ENCODE peak calls at places on chromosomes 1 and 21, in six cellular contexts. One of them, this sample, is unnamed.
A peak's percentile ranks its signal among the peaks of the same experiment; 100 is the strongest.

GRCh38 chr1:172394167-172394751 is 26.2 kb upstream of the C1orf105 start:
- DNase-seq in foreskin fibroblast: no peak
- DNase-seq in CD4-positive, alpha-beta T cell: peak; percentile 62
- DNase-seq in HFF-Myc: no peak
- DNase-seq in type B pancreatic cell: no peak
- DNase-seq in progenitor cell of endocrine pancreas: no peak
- DNase-seq in this sample: no peak

GRCh38 chr1:111789077-111789476 is 33.4 kb downstream of the DDX20 start:
- DNase-seq in HFF-Myc: no peak
- DNase-seq in foreskin fibroblast: peak; percentile 38
- DNase-seq in progenitor cell of endocrine pancreas: no peak
- DNase-seq in type B pancreatic cell: no peak
- DNase-seq in CD4-positive, alpha-beta T cell: no peak
- DNase-seq in this sample: peak; percentile 59

GRCh38 chr1:208318150-208318734 is 74.1 kb upstream of the PLXNA2 start:
- DNase-seq in progenitor cell of endocrine pancreas: no peak
- DNase-seq in type B pancreatic cell: no peak
- DNase-seq in HFF-Myc: no peak
- DNase-seq in CD4-positive, alpha-beta T cell: no peak
- DNase-seq in foreskin fibroblast: no peak
- DNase-seq in this sample: no peak

GRCh38 chr1:204319462-204319861 is 40.3 kb downstream of the PLEKHA6 start:
- DNase-seq in foreskin fibroblast: peak; percentile 90
- DNase-seq in type B pancreatic cell: no peak
- DNase-seq in progenitor cell of endocrine pancreas: no peak
- DNase-seq in HFF-Myc: peak; percentile 62
- DNase-seq in CD4-positive, alpha-beta T cell: no peak
- DNase-seq in this sample: no peak

GRCh38 chr1:9882296-9882944 is 27.6 kb downstream of the CTNNBIP1 start:
- DNase-seq in HFF-Myc: no peak
- DNase-seq in type B pancreatic cell: no peak
- DNase-seq in CD4-positive, alpha-beta T cell: no peak
- DNase-seq in foreskin fibroblast: no peak
- DNase-seq in progenitor cell of endocrine pancreas: no peak
- DNase-seq in this sample: no peak

GRCh38 chr21:44547656-44548331 is 3.5 kb downstream of the KRTAP10-2 start:
- DNase-seq in progenitor cell of endocrine pancreas: peak; percentile 2
- DNase-seq in foreskin fibroblast: no peak
- DNase-seq in HFF-Myc: no peak
- DNase-seq in CD4-positive, alpha-beta T cell: peak; percentile 38
- DNase-seq in type B pancreatic cell: no peak
- DNase-seq in this sample: no peak

GRCh38 chr1:147912553-147912952 is 10.0 kb downstream of the GJA8 start:
- DNase-seq in progenitor cell of endocrine pancreas: no peak
- DNase-seq in HFF-Myc: no peak
- DNase-seq in CD4-positive, alpha-beta T cell: no peak
- DNase-seq in foreskin fibroblast: no peak
- DNase-seq in type B pancreatic cell: no peak
- DNase-seq in this sample: no peak

GRCh38 chr1:98426092-98426491 is 235.4 kb upstream of the SNX7 start:
- DNase-seq in CD4-positive, alpha-beta T cell: no peak
- DNase-seq in HFF-Myc: no peak
- DNase-seq in type B pancreatic cell: no peak
- DNase-seq in progenitor cell of endocrine pancreas: no peak
- DNase-seq in foreskin fibroblast: no peak
- DNase-seq in this sample: no peak

GRCh38 chr1:188314557-188315137 is 1485.9 kb downstream of the PLA2G4A start:
- DNase-seq in foreskin fibroblast: no peak
- DNase-seq in HFF-Myc: no peak
- DNase-seq in type B pancreatic cell: no peak
- DNase-seq in progenitor cell of endocrine pancreas: no peak
- DNase-seq in CD4-positive, alpha-beta T cell: no peak
- DNase-seq in this sample: no peak

GRCh38 chr1:116261227-116261626 is 111.8 kb upstream of the ATP1A1 start:
- DNase-seq in type B pancreatic cell: no peak
- DNase-seq in foreskin fibroblast: no peak
- DNase-seq in progenitor cell of endocrine pancreas: no peak
- DNase-seq in CD4-positive, alpha-beta T cell: no peak
- DNase-seq in HFF-Myc: no peak
- DNase-seq in this sample: no peak

GRCh38 chr1:174880171-174880570 is 119.6 kb upstream of the CACYBP start:
- DNase-seq in HFF-Myc: no peak
- DNase-seq in foreskin fibroblast: no peak
- DNase-seq in type B pancreatic cell: no peak
- DNase-seq in progenitor cell of endocrine pancreas: no peak
- DNase-seq in CD4-positive, alpha-beta T cell: no peak
- DNase-seq in this sample: no peak

GRCh38 chr1:174884001-174884400 is 115.7 kb upstream of the CACYBP start:
- DNase-seq in progenitor cell of endocrine pancreas: no peak
- DNase-seq in CD4-positive, alpha-beta T cell: no peak
- DNase-seq in foreskin fibroblast: no peak
- DNase-seq in HFF-Myc: no peak
- DNase-seq in type B pancreatic cell: no peak
- DNase-seq in this sample: no peak

DNA sequence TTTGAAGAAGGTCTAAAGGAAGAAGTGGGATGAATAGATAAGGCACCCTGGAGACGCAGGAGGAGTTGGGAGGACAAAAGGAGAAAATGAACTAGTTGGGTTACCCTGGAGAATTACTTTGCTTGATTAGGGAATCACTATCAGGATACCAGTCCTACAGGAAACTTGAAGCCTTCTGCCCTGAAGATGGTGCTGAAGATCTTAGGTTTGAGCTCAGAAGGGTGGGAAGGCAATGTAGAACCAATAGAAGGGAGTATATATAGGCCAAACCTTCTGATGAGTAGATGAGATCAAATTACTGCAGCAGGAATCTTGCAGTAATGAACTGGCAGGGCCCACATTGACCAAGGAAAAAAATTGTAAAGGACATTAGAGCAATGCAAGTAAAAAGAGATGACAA is 116.4 kb upstream of the CACYBP start:
- DNase-seq in type B pancreatic cell: no peak
- DNase-seq in CD4-positive, alpha-beta T cell: no peak
- DNase-seq in progenitor cell of endocrine pancreas: no peak
- DNase-seq in foreskin fibroblast: peak; percentile 38
- DNase-seq in HFF-Myc: peak; percentile 22
- DNase-seq in this sample: no peak
- TF ChIP-seq CTCF in type B pancreatic cell: no peak
- TF ChIP-seq CTCF in CD4-positive, alpha-beta T cell: peak; percentile 8
- TF ChIP-seq CTCF in progenitor cell of endocrine pancreas: no peak
- TF ChIP-seq CTCF in foreskin fibroblast: peak; percentile 8
- TF ChIP-seq CTCF in HFF-Myc: no peak
- TF ChIP-seq CTCF in this sample: peak; percentile 9

GRCh38 chr1:202189919-202190715 is 3.5 kb upstream of the LGR6 start:
- DNase-seq in type B pancreatic cell: no peak
- DNase-seq in foreskin fibroblast: no peak
- DNase-seq in CD4-positive, alpha-beta T cell: no peak
- DNase-seq in HFF-Myc: no peak
- DNase-seq in progenitor cell of endocrine pancreas: no peak
- DNase-seq in this sample: no peak
- TF ChIP-seq CTCF in type B pancreatic cell: peak; percentile 40
- TF ChIP-seq CTCF in foreskin fibroblast: peak; percentile 21
- TF ChIP-seq CTCF in CD4-positive, alpha-beta T cell: no peak
- TF ChIP-seq CTCF in HFF-Myc: no peak
- TF ChIP-seq CTCF in progenitor cell of endocrine pancreas: peak; percentile 30
- TF ChIP-seq CTCF in this sample: no peak

DNA sequence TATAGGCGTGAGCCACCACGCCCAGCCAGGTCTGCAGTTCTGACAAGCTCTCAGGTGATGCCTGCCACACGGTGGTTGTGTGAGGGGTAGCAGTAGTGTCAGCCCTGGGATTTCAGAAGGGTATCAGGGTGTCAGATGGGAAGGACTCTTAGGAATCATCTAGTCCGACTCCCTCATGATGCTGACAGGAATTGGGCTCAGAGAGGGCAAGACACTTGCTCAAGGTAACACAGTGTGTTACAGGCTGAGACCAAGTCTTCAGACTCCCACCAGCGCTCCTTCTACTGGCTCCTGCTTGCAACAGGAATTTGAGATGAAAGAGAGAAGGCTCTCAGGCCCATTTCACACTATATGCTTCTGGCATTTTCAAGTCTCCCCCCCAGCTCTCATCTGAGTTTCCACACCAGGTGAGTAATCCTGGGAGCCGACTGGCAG is 6.9 kb downstream of the HTR1D start:
- DNase-seq in CD4-positive, alpha-beta T cell: no peak
- DNase-seq in progenitor cell of endocrine pancreas: no peak
- DNase-seq in foreskin fibroblast: no peak
- DNase-seq in type B pancreatic cell: no peak
- DNase-seq in HFF-Myc: no peak
- DNase-seq in this sample: no peak
- TF ChIP-seq CTCF in CD4-positive, alpha-beta T cell: no peak
- TF ChIP-seq CTCF in progenitor cell of endocrine pancreas: no peak
- TF ChIP-seq CTCF in foreskin fibroblast: no peak
- TF ChIP-seq CTCF in type B pancreatic cell: peak; percentile 29
- TF ChIP-seq CTCF in HFF-Myc: peak; percentile 4
- TF ChIP-seq CTCF in this sample: peak; percentile 19

GRCh38 chr1:47522890-47523811 is 85.3 kb downstream of the FOXD2 start:
- DNase-seq in foreskin fibroblast: no peak
- DNase-seq in HFF-Myc: no peak
- DNase-seq in progenitor cell of endocrine pancreas: no peak
- DNase-seq in CD4-positive, alpha-beta T cell: no peak
- DNase-seq in type B pancreatic cell: no peak
- DNase-seq in this sample: no peak

GRCh38 chr1:47524272-47524671 is 86.4 kb downstream of the FOXD2 start:
- DNase-seq in CD4-positive, alpha-beta T cell: no peak
- DNase-seq in foreskin fibroblast: no peak
- DNase-seq in HFF-Myc: no peak
- DNase-seq in progenitor cell of endocrine pancreas: no peak
- DNase-seq in type B pancreatic cell: no peak
- DNase-seq in this sample: no peak

GRCh38 chr1:47523812-47524170 is 85.9 kb downstream of the FOXD2 start:
- DNase-seq in progenitor cell of endocrine pancreas: no peak
- DNase-seq in HFF-Myc: no peak
- DNase-seq in type B pancreatic cell: no peak
- DNase-seq in CD4-positive, alpha-beta T cell: no peak
- DNase-seq in foreskin fibroblast: no peak
- DNase-seq in this sample: no peak

GRCh38 chr1:47529520-47530098 is 91.8 kb downstream of the FOXD2 start:
- DNase-seq in CD4-positive, alpha-beta T cell: no peak
- DNase-seq in type B pancreatic cell: no peak
- DNase-seq in HFF-Myc: no peak
- DNase-seq in progenitor cell of endocrine pancreas: no peak
- DNase-seq in foreskin fibroblast: no peak
- DNase-seq in this sample: no peak

DNA sequence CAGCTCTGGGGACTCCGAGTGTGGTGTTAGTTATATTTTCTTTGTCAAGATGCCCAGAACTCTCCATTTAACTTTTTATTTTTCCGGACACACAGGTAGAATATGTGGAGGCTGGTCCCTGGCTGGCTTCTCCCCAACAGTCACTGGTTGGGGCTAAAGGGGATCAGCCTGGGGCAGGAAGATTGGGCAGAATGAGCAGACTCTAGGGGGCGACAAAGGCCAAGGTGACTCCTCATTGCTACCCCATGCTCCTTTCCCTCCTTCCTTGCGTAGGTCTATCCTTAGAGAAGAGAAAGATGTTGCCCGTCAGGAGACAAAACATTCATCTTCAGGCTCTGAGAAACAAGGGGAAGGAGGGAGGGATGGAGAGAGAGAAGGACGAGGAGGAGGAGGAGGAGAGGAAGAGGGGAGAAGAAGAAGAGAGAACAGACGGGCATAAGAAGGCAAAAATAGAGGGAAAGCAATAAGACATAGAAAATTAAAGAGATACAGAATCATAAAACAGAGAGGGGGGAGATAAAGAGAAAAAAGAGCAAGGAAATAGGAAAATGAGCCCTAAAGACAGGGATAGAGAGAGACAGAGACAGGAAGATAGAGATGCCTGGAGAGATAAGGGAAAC is 89.9 kb downstream of the FOXD2 start:
- DNase-seq in CD4-positive, alpha-beta T cell: no peak
- DNase-seq in progenitor cell of endocrine pancreas: no peak
- DNase-seq in foreskin fibroblast: no peak
- DNase-seq in HFF-Myc: no peak
- DNase-seq in type B pancreatic cell: no peak
- DNase-seq in this sample: no peak
- TF ChIP-seq CTCF in CD4-positive, alpha-beta T cell: no peak
- TF ChIP-seq CTCF in progenitor cell of endocrine pancreas: peak; percentile 48
- TF ChIP-seq CTCF in foreskin fibroblast: no peak
- TF ChIP-seq CTCF in HFF-Myc: peak; percentile 56
- TF ChIP-seq CTCF in type B pancreatic cell: peak; percentile 55
- TF ChIP-seq CTCF in this sample: no peak

DNA sequence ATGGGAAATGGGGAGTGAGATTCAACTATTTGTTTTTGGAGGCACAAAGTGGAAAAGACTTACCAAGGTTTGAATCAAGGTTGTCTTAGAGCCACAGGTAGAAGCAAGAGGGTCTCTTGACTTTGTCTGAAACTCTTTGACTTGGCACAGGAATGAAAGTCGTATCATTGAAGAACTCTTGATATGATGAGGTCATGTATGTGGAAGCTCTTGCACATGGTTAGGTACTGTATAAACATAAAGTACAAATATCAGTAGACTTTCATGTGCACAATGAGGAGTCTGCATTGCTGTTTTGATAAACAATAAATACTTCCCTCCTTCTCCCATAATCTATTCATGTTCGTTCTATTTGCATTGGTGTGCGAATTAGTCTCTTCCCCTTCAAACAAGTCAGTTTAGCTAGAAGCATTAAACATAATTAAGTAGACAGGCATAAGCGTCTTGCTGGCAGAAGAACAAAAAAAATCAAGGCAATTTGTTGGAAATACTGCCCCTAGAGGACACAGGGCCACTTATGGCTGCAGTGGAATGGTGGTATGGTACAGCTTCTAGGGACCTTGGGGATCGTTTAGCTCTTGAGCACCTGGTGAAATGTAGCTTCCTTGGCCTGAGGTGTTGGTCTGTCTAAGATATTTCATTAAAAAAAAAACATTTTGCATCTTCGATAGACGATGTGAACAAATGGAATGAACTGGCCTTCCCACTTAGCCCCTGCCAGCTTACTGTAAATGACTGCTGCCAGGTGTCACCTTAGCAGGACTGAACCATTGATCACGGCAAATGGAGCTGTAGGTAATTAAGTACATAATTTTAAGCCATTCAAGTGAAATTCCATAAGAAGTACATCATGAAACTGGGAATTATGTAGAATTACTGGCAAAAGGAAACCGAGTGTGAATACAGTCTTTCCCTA is 218.0 kb upstream of the GALNT2 start:
- DNase-seq in foreskin fibroblast: peak; percentile 52
- DNase-seq in progenitor cell of endocrine pancreas: no peak
- DNase-seq in CD4-positive, alpha-beta T cell: no peak
- DNase-seq in HFF-Myc: no peak
- DNase-seq in type B pancreatic cell: no peak
- DNase-seq in this sample: no peak
- TF ChIP-seq CTCF in foreskin fibroblast: peak; percentile 31
- TF ChIP-seq CTCF in progenitor cell of endocrine pancreas: peak; percentile 73
- TF ChIP-seq CTCF in CD4-positive, alpha-beta T cell: no peak
- TF ChIP-seq CTCF in HFF-Myc: peak; percentile 59
- TF ChIP-seq CTCF in type B pancreatic cell: peak; percentile 72
- TF ChIP-seq CTCF in this sample: peak; percentile 51

GRCh38 chr1:18419123-18419844 is 61.4 kb upstream of the KLHDC7A start:
- DNase-seq in foreskin fibroblast: no peak
- DNase-seq in HFF-Myc: no peak
- DNase-seq in type B pancreatic cell: no peak
- DNase-seq in progenitor cell of endocrine pancreas: no peak
- DNase-seq in CD4-positive, alpha-beta T cell: no peak
- DNase-seq in this sample: no peak
- TF ChIP-seq CTCF in foreskin fibroblast: no peak
- TF ChIP-seq CTCF in HFF-Myc: no peak
- TF ChIP-seq CTCF in type B pancreatic cell: no peak
- TF ChIP-seq CTCF in progenitor cell of endocrine pancreas: no peak
- TF ChIP-seq CTCF in CD4-positive, alpha-beta T cell: no peak
- TF ChIP-seq CTCF in this sample: no peak

This sample was measured in osteocyte.